ENCODE peak calls at places on chromosomes 1 and 21, in five cellular contexts. L, X, A, R and B are unnamed samples.

GRCh38 chr1:9181176-9181906 is 52.4 kb upstream of the GPR157 start:
- DNase-seq in X (no peak), A (no peak), R (peak), L (no peak), B (peak)

GRCh38 chr1:36585760-36586072 is 103.0 kb upstream of the CSF3R start:
- DNase-seq in A (no peak), R (no peak), L (no peak), X (no peak), B (no peak)

GRCh38 chr1:88983791-88984552 is 8.5 kb downstream of the KYAT3 start:
- DNase-seq in X (no peak), A (no peak), R (no peak), L (no peak), B (peak)

GRCh38 chr1:100412980-100413379 is 60.7 kb downstream of the CDC14A start:
- DNase-seq in R (no peak), L (no peak), A (no peak), X (no peak), B (no peak)

GRCh38 chr1:91020967-91021685 is 709 bp downstream of the ZNF644 start:
- DNase-seq in A (no peak), R (peak), L (peak), X (peak), B (peak)

GRCh38 chr1:82706741-82707140 is 906.0 kb downstream of the ADGRL2 start:
- DNase-seq in A (peak), X (no peak), R (no peak), L (no peak), B (peak)

GRCh38 chr1:174068000-174068399 is 45.8 kb upstream of the RC3H1 start:
- DNase-seq in L (no peak), X (no peak), A (peak), R (no peak), B (peak)

GRCh38 chr1:51624851-51625250 is 8.0 kb downstream of the OSBPL9 start:
- DNase-seq in A (no peak), L (no peak), X (no peak), R (no peak), B (no peak)

GRCh38 chr21:15084668-15085067 is 19.9 kb upstream of the NRIP1 start:
- DNase-seq in L (no peak), X (no peak), R (no peak), A (no peak), B (no peak)

GRCh38 chr1:150268342-150268705 is 492 bp downstream of the APH1A start:
- DNase-seq in X (no peak), R (no peak), A (no peak), L (no peak), B (peak)

GRCh38 chr1:15680614-15681345 is 3.3 kb upstream of the PLEKHM2 start:
- DNase-seq in X (no peak), R (no peak), L (no peak), A (peak), B (peak)